ENCODE peak calls at places on chromosomes 7 and 10, in five cellular contexts. I is heart right ventricle, B is H9, O is K562, T is spleen. W is an unnamed sample.

GRCh38 chr10:71580415-71580814 is 139.2 kb downstream of the C10orf105 start:
- DNase-seq in T (no peak), I (no peak), B (no peak), O (no peak), W (no peak)

GRCh38 chr7:132942721-132943120 is 139.2 kb downstream of the CHCHD3 start:
- DNase-seq in T (no peak), B (no peak), O (no peak), I (no peak), W (no peak)

GRCh38 chr10:58481569-58482109 is 31.0 kb upstream of the BICC1 start:
- DNase-seq in T (no peak), B (no peak), I (no peak), O (no peak), W (no peak)

GRCh38 chr10:102743588-102744373 is at the start of gene WBP1L:
- DNase-seq in T (peak), B (peak), O (peak), I (peak), W (peak)

GRCh38 chr10:30007406-30007805 is 52.0 kb downstream of the JCAD start:
- DNase-seq in I (no peak), T (no peak), B (no peak), O (no peak), W (no peak)

GRCh38 chr7:2042650-2043049 is 190.1 kb downstream of the MAD1L1 start:
- DNase-seq in O (no peak), B (no peak), I (no peak), T (peak), W (no peak)

GRCh38 chr10:17782921-17783665 is 26.1 kb upstream of the MRC1 start:
- DNase-seq in O (no peak), T (no peak), I (no peak), B (no peak), W (no peak)

GRCh38 chr7:75662579-75663301 is 76.0 kb downstream of the HIP1 start:
- DNase-seq in B (no peak), O (no peak), I (no peak), T (peak), W (no peak)

GRCh38 chr10:116774728-116775151 is 32.4 kb upstream of the HSPA12A start:
- DNase-seq in O (no peak), T (no peak), I (no peak), B (no peak), W (no peak)

GRCh38 chr10:86262671-86263165 is 103.9 kb downstream of the GRID1 start:
- DNase-seq in T (no peak), O (peak), B (peak), I (no peak), W (no peak)

GRCh38 chr7:116630932-116631449 is 41.0 kb upstream of the MET start:
- DNase-seq in B (peak), I (peak), O (no peak), T (no peak), W (no peak)

GRCh38 chr10:114110174-114110972 is 63.6 kb downstream of the CCDC186 start:
- DNase-seq in B (no peak), T (no peak), I (no peak), O (no peak), W (no peak)

DNA sequence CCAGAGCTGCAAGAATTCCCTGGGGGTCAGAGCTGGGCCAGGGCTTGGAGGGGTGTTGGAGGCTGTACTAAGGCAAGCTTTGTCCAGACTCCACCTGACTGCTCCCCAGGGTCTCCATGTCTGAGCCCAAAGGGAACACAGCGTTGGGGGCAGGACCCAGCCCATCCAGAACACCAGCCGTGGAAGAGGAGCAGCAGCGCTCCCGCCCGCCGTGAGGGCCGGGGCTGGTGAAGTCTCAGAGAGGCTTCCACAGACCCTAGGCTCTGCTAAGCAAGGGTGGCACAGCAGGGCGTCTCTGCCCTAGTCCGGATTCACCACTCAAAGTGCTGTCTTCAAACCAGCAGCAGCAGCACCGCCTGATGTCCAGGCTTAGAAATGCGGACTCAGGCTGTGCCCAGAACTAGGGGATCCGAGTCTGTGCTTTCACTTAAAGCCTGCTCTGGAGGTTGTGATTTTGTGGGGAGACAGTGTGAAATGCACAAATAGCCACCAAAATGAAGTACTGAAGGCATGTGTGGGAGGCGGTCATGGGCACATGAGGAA is 16.7 kb upstream of the AQP1 start:
- DNase-seq in T (no peak), B (no peak), I (no peak), O (no peak), W (no peak)
- TF ChIP-seq CTCF in T (no peak), B (peak), I (no peak), O (peak), W (no peak)

GRCh38 chr7:14424675-14425074 is 435.2 kb upstream of the ETV1 start:
- DNase-seq in T (no peak), O (no peak), I (no peak), B (no peak), W (no peak)
- TF ChIP-seq CTCF in T (no peak), O (no peak), I (no peak), B (peak), W (no peak)

GRCh38 chr7:79520543-79520942 is 67.1 kb upstream of the MAGI2 start:
- DNase-seq in T (no peak), B (no peak), O (no peak), I (no peak), W (no peak)

GRCh38 chr7:79513271-79513670 is 59.8 kb upstream of the MAGI2 start:
- DNase-seq in B (no peak), I (no peak), T (no peak), O (no peak), W (no peak)

GRCh38 chr7:79512269-79512668 is 58.8 kb upstream of the MAGI2 start:
- DNase-seq in I (no peak), T (no peak), O (no peak), B (no peak), W (no peak)

GRCh38 chr7:79515358-79515757 is 61.9 kb upstream of the MAGI2 start:
- DNase-seq in T (no peak), B (no peak), I (no peak), O (no peak), W (no peak)
- TF ChIP-seq CTCF in T (no peak), B (no peak), I (no peak), O (no peak), W (no peak)

DNA sequence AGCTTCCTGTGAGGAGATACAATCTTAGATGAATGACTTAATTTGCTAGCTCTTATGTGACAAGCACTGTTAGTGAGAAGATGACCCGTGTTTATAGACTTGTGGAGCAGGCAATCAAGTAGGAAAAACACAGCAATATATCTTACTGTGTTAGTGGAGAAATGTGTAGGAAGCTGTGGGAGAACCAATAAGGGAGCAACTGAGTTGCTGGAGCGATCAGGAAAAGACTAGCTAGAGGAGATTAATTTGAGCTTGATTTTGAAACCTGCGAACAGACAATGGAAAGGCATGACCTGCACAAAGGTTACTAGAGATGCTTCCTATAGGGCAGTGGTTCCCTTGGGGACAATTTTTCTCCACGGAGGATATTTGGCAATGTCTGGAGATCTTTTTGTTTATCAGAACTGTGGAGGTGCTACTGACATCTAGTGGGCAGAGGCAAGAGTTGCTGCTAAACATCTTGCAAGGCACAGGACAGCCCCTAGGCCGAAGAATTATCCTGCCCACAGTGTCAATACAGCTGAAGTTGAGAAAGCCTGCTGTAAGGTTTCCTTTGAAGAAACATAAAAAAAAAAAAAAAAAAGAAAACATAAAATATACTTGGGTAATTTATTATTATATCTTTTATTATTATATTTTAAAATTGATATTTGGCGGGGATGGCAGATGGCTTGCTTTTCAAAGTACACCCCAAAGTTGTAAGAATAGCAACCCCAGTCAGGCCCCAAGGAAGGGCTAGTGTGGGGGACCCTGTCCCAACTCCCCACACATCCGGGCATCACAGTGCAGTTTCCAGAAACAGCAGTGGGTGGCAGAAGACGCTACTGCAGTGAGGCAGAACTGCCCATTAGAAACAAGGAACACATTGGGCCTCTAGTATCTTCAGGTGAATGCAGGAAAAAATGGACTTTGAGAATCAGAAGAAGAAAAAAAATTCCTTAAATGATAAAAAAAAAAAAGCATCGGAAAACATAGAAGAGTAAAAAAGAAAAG is 481.5 kb downstream of the SH2D4B start:
- DNase-seq in B (peak), O (peak), I (peak), T (no peak), W (peak)
- TF ChIP-seq CTCF in B (peak), O (peak), I (peak), T (peak), W (peak)

GRCh38 chr7:4561775-4562174 is 120.3 kb upstream of the FOXK1 start:
- DNase-seq in T (no peak), I (no peak), B (peak), O (no peak), W (no peak)
- TF ChIP-seq CTCF in T (no peak), I (no peak), B (peak), O (peak), W (no peak)

DNA sequence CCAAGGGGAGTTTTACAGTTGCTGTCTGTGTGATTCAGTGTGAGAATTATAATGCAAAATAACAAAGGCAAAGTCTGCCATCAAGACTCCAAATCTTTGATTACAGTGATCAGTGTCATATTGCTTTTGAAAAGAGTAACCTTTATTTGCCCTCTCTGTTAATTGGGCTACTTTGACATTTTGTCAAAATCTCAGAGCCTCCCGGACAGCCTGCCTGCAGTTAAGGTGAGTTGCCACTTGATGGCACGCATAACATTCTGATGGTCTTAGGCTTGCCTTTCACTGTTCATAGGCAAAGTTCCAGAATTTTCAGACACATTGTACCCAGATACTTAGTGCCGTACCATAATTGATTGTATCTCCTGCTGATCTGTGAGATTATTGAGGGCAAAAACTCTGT is 253.5 kb downstream of the ABCA13 start:
- DNase-seq in O (no peak), T (no peak), I (no peak), B (no peak), W (peak)
- TF ChIP-seq CTCF in O (peak), T (no peak), I (no peak), B (peak), W (peak)

GRCh38 chr7:41045556-41046123 is 657.2 kb downstream of the INHBA start:
- DNase-seq in I (no peak), B (peak), T (no peak), O (no peak), W (no peak)
- TF ChIP-seq CTCF in I (no peak), B (peak), T (no peak), O (no peak), W (no peak)

DNA sequence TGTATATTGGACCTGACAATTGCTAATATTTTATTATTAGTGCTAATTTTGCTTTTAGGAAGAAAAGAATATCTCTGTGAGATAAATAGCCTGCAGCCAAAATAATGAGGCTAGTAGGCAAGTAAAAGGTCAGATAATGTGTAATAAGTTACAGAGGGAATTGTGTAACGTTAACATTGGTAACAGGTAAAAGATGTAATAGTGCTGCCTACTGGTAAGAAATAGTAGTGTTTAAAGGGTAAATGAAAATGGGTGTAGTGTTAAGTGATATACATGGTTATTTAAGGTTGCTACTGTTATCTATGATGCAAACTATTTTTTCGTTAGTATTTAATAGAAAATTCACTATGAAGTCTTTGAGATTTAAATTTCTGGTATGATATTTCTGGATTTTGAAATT is 9.2 kb upstream of the FOXP2 start:
- DNase-seq in I (no peak), T (no peak), B (no peak), O (no peak), W (no peak)
- TF ChIP-seq CTCF in I (no peak), T (no peak), B (peak), O (no peak), W (peak)

GRCh38 chr7:140262242-140262903 is 85.6 kb upstream of the KDM7A start:
- DNase-seq in O (no peak), T (no peak), I (no peak), B (no peak), W (no peak)
- TF ChIP-seq CTCF in O (no peak), T (no peak), I (no peak), B (no peak), W (no peak)

W was measured in endothelial cell.